ENCODE peak calls at places on chromosome 16, in eight cellular contexts. One of them, this sample, is unnamed.

GRCh38 chr16:67283039-67283825 is 3.9 kb downstream of the PLEKHG4 start:
- DNase-seq in PC-3: peak
- DNase-seq in T1000: no peak
- DNase-seq in AG09319: no peak
- DNase-seq in LHCN-M2: no peak
- DNase-seq in fibroblast of mammary gland: peak
- DNase-seq in hippocampal formation: no peak
- DNase-seq in BJ: no peak
- DNase-seq in this sample: peak

GRCh38 chr16:12319464-12320030 is 343.0 kb downstream of the SNX29 start:
- DNase-seq in PC-3: no peak
- DNase-seq in T1000: no peak
- DNase-seq in AG09319: no peak
- DNase-seq in LHCN-M2: no peak
- DNase-seq in fibroblast of mammary gland: no peak
- DNase-seq in hippocampal formation: no peak
- DNase-seq in BJ: no peak
- DNase-seq in this sample: no peak

GRCh38 chr16:55954906-55955305 is 79.7 kb upstream of the CES5A start:
- DNase-seq in PC-3: no peak
- DNase-seq in T1000: no peak
- DNase-seq in AG09319: no peak
- DNase-seq in LHCN-M2: no peak
- DNase-seq in fibroblast of mammary gland: no peak
- DNase-seq in hippocampal formation: no peak
- DNase-seq in BJ: no peak
- DNase-seq in this sample: no peak

GRCh38 chr16:54817432-54817831 is 113.2 kb upstream of the IRX5 start:
- DNase-seq in PC-3: peak
- DNase-seq in T1000: no peak
- DNase-seq in AG09319: no peak
- DNase-seq in LHCN-M2: peak
- DNase-seq in fibroblast of mammary gland: peak
- DNase-seq in hippocampal formation: no peak
- DNase-seq in BJ: no peak
- DNase-seq in this sample: peak

GRCh38 chr16:11405331-11406176 is 60.3 kb downstream of the RMI2 start:
- DNase-seq in PC-3: peak
- DNase-seq in T1000: no peak
- DNase-seq in AG09319: no peak
- DNase-seq in LHCN-M2: peak
- DNase-seq in fibroblast of mammary gland: peak
- DNase-seq in hippocampal formation: no peak
- DNase-seq in BJ: no peak
- DNase-seq in this sample: peak

GRCh38 chr16:84426804-84427203 is 58.5 kb downstream of the ATP2C2 start:
- DNase-seq in PC-3: no peak
- DNase-seq in T1000: no peak
- DNase-seq in AG09319: no peak
- DNase-seq in LHCN-M2: no peak
- DNase-seq in fibroblast of mammary gland: no peak
- DNase-seq in hippocampal formation: no peak
- DNase-seq in BJ: no peak
- DNase-seq in this sample: no peak

GRCh38 chr16:4566144-4566543 is 10.0 kb downstream of the C16orf96 start:
- DNase-seq in PC-3: no peak
- DNase-seq in T1000: no peak
- DNase-seq in AG09319: no peak
- DNase-seq in LHCN-M2: no peak
- DNase-seq in fibroblast of mammary gland: no peak
- DNase-seq in hippocampal formation: no peak
- DNase-seq in BJ: no peak
- DNase-seq in this sample: no peak

GRCh38 chr16:20807822-20808207 is 1.5 kb downstream of the REXO5 start:
- DNase-seq in PC-3: no peak
- DNase-seq in T1000: no peak
- DNase-seq in AG09319: no peak
- DNase-seq in LHCN-M2: no peak
- DNase-seq in fibroblast of mammary gland: no peak
- DNase-seq in hippocampal formation: no peak
- DNase-seq in BJ: no peak
- DNase-seq in this sample: no peak

GRCh38 chr16:71345031-71345430 is 13.5 kb upstream of the CALB2 start:
- DNase-seq in PC-3: no peak
- DNase-seq in T1000: no peak
- DNase-seq in AG09319: no peak
- DNase-seq in LHCN-M2: no peak
- DNase-seq in fibroblast of mammary gland: no peak
- DNase-seq in hippocampal formation: no peak
- DNase-seq in BJ: no peak
- DNase-seq in this sample: no peak

GRCh38 chr16:89525146-89525913 is 17.1 kb downstream of the SPG7 start:
- DNase-seq in PC-3: no peak
- DNase-seq in T1000: no peak
- DNase-seq in AG09319: no peak
- DNase-seq in LHCN-M2: no peak
- DNase-seq in fibroblast of mammary gland: no peak
- DNase-seq in hippocampal formation: no peak
- DNase-seq in BJ: no peak
- DNase-seq in this sample: no peak

GRCh38 chr16:7270823-7271222 is 61.8 kb upstream of the RBFOX1 start:
- DNase-seq in PC-3: no peak
- DNase-seq in T1000: no peak
- DNase-seq in AG09319: no peak
- DNase-seq in LHCN-M2: no peak
- DNase-seq in fibroblast of mammary gland: no peak
- DNase-seq in hippocampal formation: no peak
- DNase-seq in BJ: no peak
- DNase-seq in this sample: no peak

GRCh38 chr16:3902731-3903130 is 22.2 kb upstream of the CREBBP start:
- DNase-seq in PC-3: no peak
- DNase-seq in T1000: no peak
- DNase-seq in AG09319: no peak
- DNase-seq in LHCN-M2: peak
- DNase-seq in fibroblast of mammary gland: no peak
- DNase-seq in hippocampal formation: no peak
- DNase-seq in BJ: no peak
- DNase-seq in this sample: peak

GRCh38 chr16:72434159-72434558 is 262.2 kb upstream of the PMFBP1 start:
- DNase-seq in PC-3: no peak
- DNase-seq in T1000: no peak
- DNase-seq in AG09319: no peak
- DNase-seq in LHCN-M2: peak
- DNase-seq in fibroblast of mammary gland: peak
- DNase-seq in hippocampal formation: no peak
- DNase-seq in BJ: no peak
- DNase-seq in this sample: peak

GRCh38 chr16:83651871-83652270 is 155.9 kb upstream of the HSBP1 start:
- DNase-seq in PC-3: no peak
- DNase-seq in T1000: no peak
- DNase-seq in AG09319: no peak
- DNase-seq in LHCN-M2: no peak
- DNase-seq in fibroblast of mammary gland: no peak
- DNase-seq in hippocampal formation: no peak
- DNase-seq in BJ: no peak
- DNase-seq in this sample: no peak

GRCh38 chr16:72877374-72878028 is 170.4 kb downstream of the ZFHX3 start:
- DNase-seq in PC-3: peak
- DNase-seq in T1000: peak
- DNase-seq in AG09319: no peak
- DNase-seq in LHCN-M2: peak
- DNase-seq in fibroblast of mammary gland: peak
- DNase-seq in hippocampal formation: no peak
- DNase-seq in BJ: peak
- DNase-seq in this sample: peak

GRCh38 chr16:6047325-6047724 is 949.7 kb upstream of the EEF2KMT start:
- DNase-seq in PC-3: no peak
- DNase-seq in T1000: no peak
- DNase-seq in AG09319: no peak
- DNase-seq in LHCN-M2: no peak
- DNase-seq in fibroblast of mammary gland: no peak
- DNase-seq in hippocampal formation: no peak
- DNase-seq in BJ: no peak
- DNase-seq in this sample: no peak

GRCh38 chr16:53974484-53975115 is 270.6 kb downstream of the FTO start:
- DNase-seq in PC-3: no peak
- DNase-seq in T1000: no peak
- DNase-seq in AG09319: no peak
- DNase-seq in LHCN-M2: no peak
- DNase-seq in fibroblast of mammary gland: peak
- DNase-seq in hippocampal formation: no peak
- DNase-seq in BJ: no peak
- DNase-seq in this sample: peak

GRCh38 chr16:86994651-86995171 is 322.5 kb downstream of the C16orf95 start:
- DNase-seq in PC-3: peak
- DNase-seq in T1000: peak
- DNase-seq in AG09319: peak
- DNase-seq in LHCN-M2: peak
- DNase-seq in fibroblast of mammary gland: peak
- DNase-seq in hippocampal formation: no peak
- DNase-seq in BJ: peak
- DNase-seq in this sample: peak

GRCh38 chr16:17447273-17447672 is 23.5 kb downstream of the XYLT1 start:
- DNase-seq in PC-3: no peak
- DNase-seq in T1000: no peak
- DNase-seq in AG09319: no peak
- DNase-seq in LHCN-M2: no peak
- DNase-seq in fibroblast of mammary gland: no peak
- DNase-seq in hippocampal formation: no peak
- DNase-seq in BJ: no peak
- DNase-seq in this sample: no peak

GRCh38 chr16:67598527-67598926 is 36.2 kb downstream of the CTCF start:
- DNase-seq in PC-3: no peak
- DNase-seq in T1000: no peak
- DNase-seq in AG09319: peak
- DNase-seq in LHCN-M2: no peak
- DNase-seq in fibroblast of mammary gland: peak
- DNase-seq in hippocampal formation: no peak
- DNase-seq in BJ: no peak
- DNase-seq in this sample: no peak

GRCh38 chr16:82240111-82240510 is 70.1 kb upstream of the MPHOSPH6 start:
- DNase-seq in PC-3: peak
- DNase-seq in T1000: no peak
- DNase-seq in AG09319: no peak
- DNase-seq in LHCN-M2: no peak
- DNase-seq in fibroblast of mammary gland: no peak
- DNase-seq in hippocampal formation: no peak
- DNase-seq in BJ: no peak
- DNase-seq in this sample: no peak